ENCODE peak calls at places on chromosomes 13 and 19, in five cellular contexts. V is uterus; O is Jurkat, Clone E6-1; Q is AG09319; Y is A549. A is an unnamed sample.

GRCh38 chr13:113936166-113936565 is 37.7 kb downstream of the C13orf46 start:
- DNase-seq in Q (no peak), O (no peak), Y (no peak), V (no peak), A (no peak)

GRCh38 chr19:43779820-43780219 is 953 bp downstream of the KCNN4 start:
- DNase-seq in O (peak; percentile 33), V (no peak), Y (peak; percentile 55), Q (no peak), A (no peak)

GRCh38 chr13:99000137-99000536 is 22.3 kb upstream of the DOCK9 start:
- DNase-seq in O (no peak), Q (no peak), V (no peak), Y (no peak), A (no peak)

GRCh38 chr13:113607477-113608245 is 23.1 kb downstream of the TFDP1 start:
- DNase-seq in V (no peak), Q (no peak), O (no peak), Y (no peak), A (no peak)

GRCh38 chr19:1276620-1277007 is 1.3 kb downstream of the FAM174C start:
- DNase-seq in Y (no peak), V (no peak), Q (no peak), O (no peak), A (no peak)

GRCh38 chr13:77225946-77226345 is 100.9 kb downstream of the MYCBP2 start:
- DNase-seq in V (no peak), O (no peak), Y (no peak), Q (no peak), A (no peak)

GRCh38 chr13:77832339-77833100 is 86.1 kb downstream of the EDNRB start:
- DNase-seq in Q (no peak), O (no peak), V (no peak), Y (no peak), A (no peak)

GRCh38 chr13:94711561-94712286 is 621 bp downstream of the SOX21 start:
- DNase-seq in Y (peak; percentile 47), Q (no peak), V (no peak), O (no peak), A (no peak)

GRCh38 chr19:10339380-10339960 is at the start of gene ICAM3:
- DNase-seq in V (no peak), O (peak; percentile 64), Q (no peak), Y (no peak), A (no peak)

GRCh38 chr19:7515471-7516226 is at the start of gene ZNF358:
- DNase-seq in V (peak; percentile 61), Q (peak; percentile 45), O (no peak), Y (peak; percentile 50), A (peak; percentile 36)

GRCh38 chr13:20410726-20411125 is 114.9 kb downstream of the CRYL1 start:
- DNase-seq in Q (no peak), V (no peak), O (no peak), Y (no peak), A (no peak)

GRCh38 chr19:10667867-10668266 is 13.7 kb downstream of the ILF3 start:
- DNase-seq in Y (no peak), O (no peak), V (no peak), Q (no peak), A (no peak)

GRCh38 chr13:108834193-108834592 is 204.8 kb downstream of the MYO16 start:
- DNase-seq in V (no peak), Q (no peak), O (no peak), Y (no peak), A (no peak)

GRCh38 chr13:97659602-97660001 is 225.6 kb downstream of the RAP2A start:
- DNase-seq in Y (peak; percentile 1), O (no peak), V (no peak), Q (no peak), A (no peak)

GRCh38 chr19:58434217-58434616 is 5.7 kb downstream of the ZNF132 start:
- DNase-seq in O (no peak), V (no peak), Y (peak; percentile 31), Q (no peak), A (no peak)

GRCh38 chr13:112871742-112872141 is 97.3 kb upstream of the MCF2L start:
- DNase-seq in O (no peak), V (no peak), Y (no peak), Q (no peak), A (no peak)

GRCh38 chr13:79393564-79394249 is 12.3 kb downstream of the RBM26 start:
- DNase-seq in Y (no peak), V (no peak), Q (no peak), O (peak; percentile 72), A (no peak)

GRCh38 chr19:54042989-54043388 is 20.7 kb downstream of the VSTM1 start:
- DNase-seq in Q (no peak), Y (no peak), O (no peak), V (no peak), A (no peak)

GRCh38 chr19:1251233-1251502 is 2.8 kb downstream of the MIDN start:
- DNase-seq in Q (no peak), O (peak; percentile 68), Y (peak; percentile 86), V (peak; percentile 78), A (peak; percentile 65)

GRCh38 chr13:113390874-113391497 is 27.1 kb upstream of the GRTP1 start:
- DNase-seq in O (no peak), Q (no peak), Y (no peak), V (no peak), A (no peak)

GRCh38 chr13:102771298-102772041 is 2.1 kb downstream of the TEX30 start:
- DNase-seq in O (no peak), V (no peak), Y (no peak), Q (no peak), A (no peak)

GRCh38 chr13:40665754-40666057 is 735 bp downstream of the FOXO1 start:
- DNase-seq in Y (no peak), O (no peak), V (no peak), Q (no peak), A (no peak)

A was measured in tibial nerve.